ENCODE peak calls at places on chromosomes 6 and 20, in eight cellular contexts. Z, H, D, S, N, Y, F and U are unnamed samples.

GRCh38 chr6:111743318-111743717 is 129.9 kb downstream of the FYN start:
- DNase-seq in N (no peak), S (peak), H (no peak), F (no peak), D (no peak), Y (no peak), Z (no peak), U (no peak)

GRCh38 chr6:7505196-7505699 is 36.2 kb upstream of the DSP start:
- DNase-seq in H (no peak), D (peak), Y (peak), F (peak), N (peak), S (peak), Z (no peak), U (peak)

GRCh38 chr6:13068558-13069210 is 259.7 kb downstream of the TBC1D7 start:
- DNase-seq in N (no peak), H (no peak), Y (no peak), D (no peak), F (no peak), S (no peak), Z (no peak), U (peak)

GRCh38 chr6:122780114-122780513 is 598 bp downstream of the FABP7 start:
- DNase-seq in Y (no peak), D (no peak), F (no peak), H (no peak), Z (no peak), N (no peak), S (no peak), U (no peak)

GRCh38 chr6:76004202-76004601 is 68.3 kb downstream of the IMPG1 start:
- DNase-seq in Y (no peak), S (no peak), Z (no peak), H (no peak), F (no peak), N (no peak), D (no peak), U (no peak)

GRCh38 chr6:65199121-65199520 is 507.9 kb downstream of the EYS start:
- DNase-seq in D (no peak), F (no peak), Z (no peak), Y (no peak), H (no peak), N (no peak), S (no peak), U (no peak)

GRCh38 chr20:15297059-15297875 is 959.9 kb upstream of the FLRT3 start:
- DNase-seq in F (no peak), Z (no peak), Y (no peak), D (no peak), N (no peak), H (no peak), S (no peak), U (no peak)

GRCh38 chr6:37038297-37039198 is 33.1 kb downstream of the FGD2 start:
- DNase-seq in Z (peak), F (no peak), D (peak), Y (no peak), N (no peak), H (no peak), S (peak), U (no peak)

GRCh38 chr6:121505284-121505683 is 69.8 kb downstream of the GJA1 start:
- DNase-seq in F (no peak), N (no peak), D (no peak), S (no peak), Z (no peak), H (no peak), Y (no peak), U (no peak)

GRCh38 chr6:134519456-134519855 is 201.5 kb upstream of the SGK1 start:
- DNase-seq in Y (no peak), N (peak), S (peak), Z (no peak), F (no peak), H (no peak), D (peak), U (no peak)

GRCh38 chr6:19107468-19107867 is 720.3 kb downstream of the RNF144B start:
- DNase-seq in F (no peak), H (no peak), S (no peak), D (no peak), N (no peak), Y (no peak), Z (no peak), U (no peak)

GRCh38 chr20:8388146-8388545 is 256.1 kb downstream of the PLCB1 start:
- DNase-seq in Y (no peak), S (no peak), Z (no peak), H (no peak), N (no peak), D (peak), F (no peak), U (peak)

GRCh38 chr6:100593522-100593921 is 128.8 kb upstream of the SIM1 start:
- DNase-seq in D (no peak), Z (no peak), H (no peak), N (no peak), S (no peak), F (no peak), Y (no peak), U (no peak)

GRCh38 chr6:55182016-55182650 is 7.8 kb downstream of the HCRTR2 start:
- DNase-seq in F (no peak), D (no peak), Y (no peak), H (no peak), S (no peak), Z (no peak), N (no peak), U (no peak)

GRCh38 chr6:67558985-67559384 is 1076.1 kb upstream of the ADGRB3 start:
- DNase-seq in N (peak), D (peak), F (no peak), Z (no peak), Y (no peak), S (no peak), H (no peak), U (no peak)

GRCh38 chr6:88919032-88919431 is 44.4 kb downstream of the RNGTT start:
- DNase-seq in N (no peak), F (no peak), H (no peak), S (no peak), D (peak), Y (no peak), Z (no peak), U (no peak)

GRCh38 chr6:26383624-26384417 is 913 bp downstream of the BTN2A2 start:
- DNase-seq in Z (peak), H (no peak), Y (peak), N (peak), D (peak), F (peak), S (no peak), U (peak)

GRCh38 chr6:117266948-117267347 is 1.6 kb downstream of the VGLL2 start:
- DNase-seq in N (no peak), H (no peak), Y (no peak), S (no peak), F (no peak), D (no peak), Z (no peak), U (no peak)

GRCh38 chr6:168124921-168125320 is 45.9 kb upstream of the FRMD1 start:
- DNase-seq in F (no peak), Y (peak), H (no peak), Z (no peak), S (no peak), D (no peak), N (no peak), U (no peak)

GRCh38 chr6:163347021-163347446 is 67.5 kb upstream of the QKI start:
- DNase-seq in Z (no peak), N (peak), Y (no peak), S (no peak), D (no peak), F (no peak), H (no peak), U (no peak)

GRCh38 chr20:58616411-58616810 is 34.7 kb upstream of the STX16 start:
- DNase-seq in N (no peak), H (no peak), F (no peak), D (no peak), Y (no peak), S (no peak), Z (no peak), U (no peak)
- TF ChIP-seq CTCF in N (no peak), H (no peak), F (no peak), D (no peak), Y (no peak), S (no peak), Z (no peak), U (no peak)

DNA sequence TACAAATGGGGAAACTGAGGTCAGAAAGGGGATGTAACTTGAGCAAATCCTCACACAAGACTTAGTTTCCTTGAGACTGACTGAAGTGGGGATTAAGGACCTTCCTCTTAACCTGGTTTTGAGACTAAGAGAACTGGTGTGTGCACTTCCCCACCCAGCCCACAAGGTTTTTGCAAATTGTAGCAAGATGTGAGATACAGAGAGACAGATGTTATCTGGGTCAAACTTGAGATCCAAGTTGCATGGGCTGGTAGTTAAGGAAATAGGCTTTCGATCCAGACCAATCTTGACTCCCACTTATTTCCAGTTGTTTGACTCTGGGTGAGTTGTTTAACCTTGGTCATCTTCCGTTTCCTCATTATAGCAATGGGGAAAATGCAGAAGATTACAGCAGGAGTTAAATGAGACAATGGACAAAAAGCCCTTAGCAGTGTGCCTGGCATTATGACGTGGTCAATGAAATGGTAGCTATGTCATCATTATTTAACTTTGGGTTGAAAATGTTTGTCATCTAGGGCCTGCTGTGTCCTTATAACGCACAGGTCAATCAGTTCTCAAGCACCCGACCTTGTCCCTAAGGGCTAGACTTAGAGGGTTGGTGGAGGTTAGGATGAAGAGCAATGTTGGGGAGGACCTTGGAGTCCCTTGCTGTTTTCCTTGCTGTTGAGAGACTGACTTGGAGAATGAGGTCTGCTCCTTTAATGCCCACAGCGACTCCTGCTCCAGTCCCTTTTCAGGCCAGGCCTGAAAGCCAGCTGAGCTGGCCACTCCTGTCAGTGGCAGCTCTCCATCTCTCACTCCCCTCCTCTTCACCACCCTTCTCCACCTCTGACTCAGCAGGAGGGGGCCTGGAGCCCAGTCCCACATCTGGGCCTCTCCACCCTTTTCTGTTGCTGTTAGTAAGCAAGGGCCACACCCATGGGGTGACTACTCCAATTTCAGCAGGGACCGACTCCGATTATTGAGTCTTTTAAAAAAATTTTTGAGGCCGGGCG is 1.9 kb downstream of the SNX21 start:
- DNase-seq in D (no peak), H (no peak), Y (no peak), F (peak), Z (peak), S (peak), N (no peak), U (peak)
- H3K4me3 ChIP-seq in D (no peak), H (no peak), Y (no peak), F (no peak), Z (peak), S (peak), N (no peak), U (peak)

GRCh38 chr20:10536531-10536930 is 101.4 kb downstream of the SLX4IP start:
- DNase-seq in H (no peak), N (no peak), Z (no peak), S (no peak), F (no peak), D (peak), Y (no peak), U (no peak)
- TF ChIP-seq CTCF in H (peak), N (peak), Z (no peak), S (peak), F (no peak), D (peak), Y (no peak), U (peak)

DNA sequence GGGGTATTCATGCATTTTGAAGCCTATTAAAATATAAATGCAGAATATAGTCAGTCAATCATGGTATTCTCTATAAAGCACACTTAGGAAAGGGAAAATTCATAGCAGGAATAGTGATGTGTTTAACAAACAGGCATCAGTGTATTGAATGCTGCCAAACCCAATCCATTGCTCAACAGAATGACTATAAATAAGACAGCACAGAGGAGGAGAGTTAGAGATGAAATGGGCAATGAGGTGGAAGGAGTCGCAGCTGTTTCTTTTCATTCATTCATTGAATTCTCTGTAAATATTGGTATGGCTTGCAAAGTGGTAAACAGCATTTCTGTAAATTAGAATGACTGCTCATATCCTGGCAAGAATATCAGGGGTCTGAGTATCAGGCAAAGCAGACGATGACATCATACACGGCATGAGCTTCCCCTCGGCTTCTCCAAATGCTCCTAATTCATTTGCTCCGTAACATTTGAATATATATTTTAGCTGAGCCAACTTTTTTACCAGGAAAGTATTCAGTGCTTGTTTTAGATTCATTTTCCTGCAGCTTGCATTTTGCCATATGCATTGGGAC is 703.6 kb upstream of the SLC35B3 start:
- DNase-seq in N (no peak), Y (no peak), D (no peak), H (no peak), Z (no peak), F (no peak), S (no peak), U (peak)
- H3K4me3 ChIP-seq in N (no peak), Y (no peak), D (no peak), H (no peak), Z (no peak), F (no peak), S (no peak), U (no peak)

GRCh38 chr6:44219815-44220784 is 3.3 kb upstream of the SLC29A1 start:
- DNase-seq in N (no peak), Y (no peak), Z (no peak), H (no peak), D (no peak), S (no peak), F (no peak), U (no peak)
- TF ChIP-seq CTCF in N (no peak), Y (no peak), Z (no peak), H (no peak), D (no peak), S (peak), F (no peak), U (no peak)

GRCh38 chr20:49285813-49286494 is 8.1 kb upstream of the ZNFX1 start:
- DNase-seq in Y (no peak), N (no peak), F (no peak), D (no peak), H (no peak), Z (no peak), S (no peak), U (no peak)

GRCh38 chr20:49283703-49284625 is 6.1 kb upstream of the ZNFX1 start:
- DNase-seq in Z (no peak), N (no peak), S (no peak), H (no peak), D (no peak), F (no peak), Y (no peak), U (no peak)

GRCh38 chr20:49286689-49287551 is 9.1 kb upstream of the ZNFX1 start:
- DNase-seq in S (no peak), D (no peak), H (no peak), N (no peak), Y (peak), Z (no peak), F (peak), U (peak)

GRCh38 chr20:49284818-49285217 is 7.0 kb upstream of the ZNFX1 start:
- DNase-seq in N (no peak), H (no peak), F (no peak), Y (no peak), D (no peak), S (no peak), Z (no peak), U (peak)

DNA sequence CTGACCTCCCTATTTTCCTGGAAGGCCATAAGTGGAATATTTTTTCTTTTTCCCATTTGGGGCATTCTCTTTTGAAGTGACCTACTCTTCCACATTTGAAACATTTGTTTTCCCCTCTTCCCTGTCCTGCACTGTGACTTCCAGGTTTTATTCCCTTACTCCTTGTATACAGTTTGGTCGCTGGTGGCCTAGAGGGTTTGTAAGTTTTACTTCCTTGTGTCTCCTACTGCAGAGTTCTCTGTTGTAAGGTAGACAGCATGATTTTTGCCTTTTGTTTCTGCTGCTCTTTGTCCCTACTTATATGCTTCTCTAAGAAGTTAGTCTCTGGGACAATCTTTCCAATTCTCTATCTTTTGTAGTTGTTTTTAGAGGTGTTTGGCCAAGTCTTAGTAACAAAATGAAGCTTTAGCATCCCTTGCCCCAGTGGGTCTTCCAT is 7.4 kb upstream of the ZNFX1 start:
- DNase-seq in F (no peak), H (no peak), D (no peak), N (no peak), Z (no peak), Y (no peak), S (no peak), U (no peak)
- H3K4me3 ChIP-seq in F (no peak), H (peak), D (no peak), N (peak), Z (no peak), Y (no peak), S (no peak), U (no peak)

GRCh38 chr6:39102024-39102820 is 12.8 kb downstream of the SAYSD1 start:
- DNase-seq in F (no peak), S (no peak), N (peak), D (peak), Z (no peak), H (no peak), Y (no peak), U (peak)
- TF ChIP-seq CTCF in F (peak), S (peak), N (peak), D (peak), Z (no peak), H (peak), Y (no peak), U (peak)